ENCODE peak calls at places on chromosomes 6 and 20, in four cellular contexts. H, L, B and K are unnamed samples.
A peak's percentile ranks its signal among the peaks of the same experiment; 100 is the strongest.

GRCh38 chr6:124223596-124223995 is 419.9 kb downstream of the NKAIN2 start:
- DNase-seq in B (no peak), L (no peak), H (no peak), K (no peak)

GRCh38 chr6:125546827-125547226 is 202.6 kb upstream of the HEY2 start:
- DNase-seq in L (no peak), B (no peak), H (no peak), K (no peak)

GRCh38 chr20:46356195-46357029 is 48.1 kb upstream of the CDH22 start:
- DNase-seq in B (no peak), H (no peak), L (no peak), K (no peak)

GRCh38 chr20:38674178-38675133 is 49.8 kb upstream of the SLC32A1 start:
- DNase-seq in L (no peak), H (no peak), B (no peak), K (no peak)

GRCh38 chr20:23270427-23270911 is 80.1 kb upstream of the NXT1 start:
- DNase-seq in H (no peak), L (peak; percentile 44), B (no peak), K (peak; percentile 17)

GRCh38 chr6:20092071-20092566 is 120.2 kb downstream of the MBOAT1 start:
- DNase-seq in H (no peak), L (peak; percentile 4), B (peak; percentile 17), K (no peak)

GRCh38 chr20:58713801-58714339 is 21.3 kb downstream of the NPEPL1 start:
- DNase-seq in B (no peak), L (no peak), H (no peak), K (no peak)

GRCh38 chr6:56314683-56315523 is 67.5 kb upstream of the COL21A1 start:
- DNase-seq in B (peak; percentile 29), H (no peak), L (no peak), K (no peak)

GRCh38 chr6:89984926-89985743 is 90.9 kb downstream of the GJA10 start:
- DNase-seq in H (no peak), B (peak; percentile 36), L (peak; percentile 14), K (no peak)

GRCh38 chr20:61310954-61311353 is 58.9 kb downstream of the CDH4 start:
- DNase-seq in H (no peak), L (no peak), B (no peak), K (no peak)

GRCh38 chr6:45574885-45575284 is 197.2 kb upstream of the SUPT3H start:
- DNase-seq in L (no peak), H (no peak), B (no peak), K (no peak)

GRCh38 chr20:23584434-23585199 is 16.3 kb upstream of the CST9L start:
- DNase-seq in B (no peak), L (no peak), H (no peak), K (no peak)

GRCh38 chr20:15814903-15815302 is 758.3 kb downstream of the KIF16B start:
- DNase-seq in B (no peak), L (no peak), H (no peak), K (no peak)

GRCh38 chr20:51750037-51750769 is 18.0 kb downstream of the ATP9A start:
- DNase-seq in B (peak; percentile 94), H (no peak), L (peak; percentile 56), K (peak; percentile 80)

GRCh38 chr6:122033564-122034181 is 365.8 kb upstream of the HSF2 start:
- DNase-seq in H (no peak), B (no peak), L (no peak), K (no peak)

GRCh38 chr6:75024796-75025195 is 181.1 kb downstream of the COL12A1 start:
- DNase-seq in L (no peak), H (no peak), B (no peak), K (no peak)

GRCh38 chr6:46044876-46045617 is 29.4 kb upstream of the CLIC5 start:
- DNase-seq in B (peak; percentile 31), H (peak; percentile 26), L (peak; percentile 7), K (peak; percentile 24)

GRCh38 chr6:9978480-9978879 is 436.4 kb downstream of the TFAP2A start:
- DNase-seq in L (no peak), B (no peak), H (no peak), K (no peak)

GRCh38 chr6:16244446-16244845 is 6.1 kb downstream of the GMPR start:
- DNase-seq in B (no peak), H (no peak), L (no peak), K (no peak)

GRCh38 chr6:142542704-142543233 is 241.0 kb downstream of the ADGRG6 start:
- DNase-seq in H (peak; percentile 30), L (no peak), B (peak; percentile 74), K (no peak)

GRCh38 chr6:169825558-169826225 is 74.3 kb downstream of the ERMARD start:
- DNase-seq in L (no peak), H (no peak), B (no peak), K (no peak)

GRCh38 chr6:75317503-75318206 is 33.1 kb upstream of the TMEM30A start:
- DNase-seq in B (no peak), H (no peak), L (peak; percentile 56), K (no peak)

GRCh38 chr6:146775227-146775626 is 176.5 kb downstream of the ADGB start:
- DNase-seq in B (no peak), H (no peak), L (no peak), K (no peak)
- TF ChIP-seq CTCF in B (peak; percentile 36), H (no peak), L (no peak), K (no peak)

GRCh38 chr20:35432430-35432735 is 5.6 kb downstream of the GDF5 start:
- DNase-seq in L (no peak), H (no peak), B (no peak), K (no peak)
- TF ChIP-seq CTCF in L (no peak), H (no peak), B (no peak), K (no peak)

GRCh38 chr6:101956961-101957360 is 563.5 kb downstream of the GRIK2 start:
- DNase-seq in B (no peak), H (no peak), L (no peak), K (no peak)

DNA sequence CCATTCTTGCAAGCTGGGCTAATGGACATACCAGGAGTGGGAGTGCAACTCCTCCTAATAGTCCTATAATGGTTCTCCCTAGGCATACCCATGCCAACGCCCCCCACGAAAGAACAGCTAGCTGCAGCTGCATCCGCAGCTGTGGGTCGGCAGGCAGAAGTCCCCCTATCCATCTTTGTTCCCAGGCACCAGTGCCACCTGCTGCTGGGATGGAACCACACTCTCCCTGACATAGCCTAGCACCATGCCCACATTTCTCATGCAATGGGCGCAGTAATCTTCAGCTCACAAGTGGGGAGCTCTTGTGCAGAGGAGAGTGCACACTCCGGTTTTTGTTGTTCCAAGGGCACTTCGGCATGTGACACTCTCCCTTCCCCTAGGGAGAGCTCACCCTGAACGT is 567.8 kb downstream of the GRIK2 start:
- DNase-seq in L (no peak), H (no peak), B (no peak), K (no peak)
- TF ChIP-seq CTCF in L (no peak), H (no peak), B (no peak), K (no peak)

GRCh38 chr6:11944111-11944510 is 68.0 kb upstream of the HIVEP1 start:
- DNase-seq in B (no peak), L (no peak), H (no peak), K (no peak)

GRCh38 chr6:11947569-11947968 is 64.5 kb upstream of the HIVEP1 start:
- DNase-seq in L (no peak), H (no peak), B (no peak), K (no peak)

GRCh38 chr6:11950109-11950508 is 62.0 kb upstream of the HIVEP1 start:
- DNase-seq in H (no peak), L (no peak), B (no peak), K (no peak)

GRCh38 chr6:11943060-11943459 is 69.1 kb upstream of the HIVEP1 start:
- DNase-seq in H (no peak), L (no peak), B (no peak), K (no peak)

DNA sequence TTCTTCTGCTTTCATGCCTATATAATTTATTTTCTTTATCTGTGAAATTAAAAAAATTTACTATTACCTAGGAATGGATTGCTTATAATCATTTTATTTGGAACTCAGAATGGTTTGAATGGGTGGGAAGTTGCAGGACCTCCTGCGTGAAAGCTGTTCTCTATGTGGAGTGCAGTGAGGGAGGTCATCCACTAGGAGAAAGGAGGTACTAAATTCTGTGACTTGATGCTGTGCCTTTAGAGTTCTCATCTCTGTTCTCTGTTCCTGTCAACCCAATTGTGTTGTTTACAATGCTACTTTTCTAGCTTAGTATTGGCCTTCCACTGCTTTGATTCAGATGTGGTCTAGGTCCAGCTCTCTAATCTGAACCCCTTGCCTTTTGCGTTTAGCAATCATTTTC is 65.0 kb upstream of the HIVEP1 start:
- DNase-seq in H (no peak), B (no peak), L (no peak), K (no peak)
- TF ChIP-seq CTCF in H (no peak), B (peak; percentile 40), L (no peak), K (no peak)

GRCh38 chr6:154448448-154449096 is 61.9 kb downstream of the CNKSR3 start:
- DNase-seq in H (no peak), L (peak; percentile 61), B (no peak), K (peak; percentile 28)
- TF ChIP-seq CTCF in H (no peak), L (peak; percentile 16), B (no peak), K (peak; percentile 56)